ENCODE peak calls at places on chromosome 6, in five cellular contexts. One of them, this sample, is unnamed.
A peak's percentile ranks its signal among the peaks of the same experiment; 100 is the strongest.

GRCh38 chr6:169997187-169997929 is 245.9 kb downstream of the ERMARD start:
- DNase-seq in right cardiac atrium: no peak
- DNase-seq in lower lobe of right lung: no peak
- DNase-seq in psoas muscle: no peak
- DNase-seq in cardiac fibroblast: no peak
- DNase-seq in this sample: no peak

GRCh38 chr6:136429264-136429663 is 121.0 kb downstream of the MAP7 start:
- DNase-seq in right cardiac atrium: no peak
- DNase-seq in lower lobe of right lung: no peak
- DNase-seq in psoas muscle: no peak
- DNase-seq in cardiac fibroblast: no peak
- DNase-seq in this sample: no peak

GRCh38 chr6:156779206-156780116 is 2.3 kb downstream of the ARID1B start:
- DNase-seq in right cardiac atrium: peak; percentile 84
- DNase-seq in lower lobe of right lung: peak; percentile 68
- DNase-seq in psoas muscle: peak; percentile 64
- DNase-seq in cardiac fibroblast: peak; percentile 32
- DNase-seq in this sample: peak; percentile 43

GRCh38 chr6:111176038-111176762 is 88.9 kb downstream of the SLC16A10 start:
- DNase-seq in right cardiac atrium: no peak
- DNase-seq in lower lobe of right lung: no peak
- DNase-seq in psoas muscle: no peak
- DNase-seq in cardiac fibroblast: no peak
- DNase-seq in this sample: no peak

GRCh38 chr6:73640179-73640750 is 13.5 kb downstream of the SLC17A5 start:
- DNase-seq in right cardiac atrium: no peak
- DNase-seq in lower lobe of right lung: no peak
- DNase-seq in psoas muscle: no peak
- DNase-seq in cardiac fibroblast: no peak
- DNase-seq in this sample: no peak

GRCh38 chr6:110207652-110208051 is 27.4 kb downstream of the CDC40 start:
- DNase-seq in right cardiac atrium: no peak
- DNase-seq in lower lobe of right lung: no peak
- DNase-seq in psoas muscle: no peak
- DNase-seq in cardiac fibroblast: no peak
- DNase-seq in this sample: no peak

GRCh38 chr6:13302751-13303667 is 25.3 kb downstream of the TBC1D7 start:
- DNase-seq in right cardiac atrium: peak; percentile 67
- DNase-seq in lower lobe of right lung: peak; percentile 81
- DNase-seq in psoas muscle: peak; percentile 51
- DNase-seq in cardiac fibroblast: peak; percentile 99
- DNase-seq in this sample: no peak

GRCh38 chr6:90295854-90296345 is 743 bp downstream of the BACH2 start:
- DNase-seq in right cardiac atrium: peak; percentile 89
- DNase-seq in lower lobe of right lung: peak; percentile 58
- DNase-seq in psoas muscle: peak; percentile 71
- DNase-seq in cardiac fibroblast: peak; percentile 66
- DNase-seq in this sample: peak; percentile 60

GRCh38 chr6:130890531-130890950 is 63.3 kb downstream of the SMLR1 start:
- DNase-seq in right cardiac atrium: no peak
- DNase-seq in lower lobe of right lung: no peak
- DNase-seq in psoas muscle: no peak
- DNase-seq in cardiac fibroblast: peak; percentile 18
- DNase-seq in this sample: no peak

GRCh38 chr6:73471686-73472290 is 10.3 kb downstream of the MTO1 start:
- DNase-seq in right cardiac atrium: no peak
- DNase-seq in lower lobe of right lung: no peak
- DNase-seq in psoas muscle: no peak
- DNase-seq in cardiac fibroblast: no peak
- DNase-seq in this sample: no peak

DNA sequence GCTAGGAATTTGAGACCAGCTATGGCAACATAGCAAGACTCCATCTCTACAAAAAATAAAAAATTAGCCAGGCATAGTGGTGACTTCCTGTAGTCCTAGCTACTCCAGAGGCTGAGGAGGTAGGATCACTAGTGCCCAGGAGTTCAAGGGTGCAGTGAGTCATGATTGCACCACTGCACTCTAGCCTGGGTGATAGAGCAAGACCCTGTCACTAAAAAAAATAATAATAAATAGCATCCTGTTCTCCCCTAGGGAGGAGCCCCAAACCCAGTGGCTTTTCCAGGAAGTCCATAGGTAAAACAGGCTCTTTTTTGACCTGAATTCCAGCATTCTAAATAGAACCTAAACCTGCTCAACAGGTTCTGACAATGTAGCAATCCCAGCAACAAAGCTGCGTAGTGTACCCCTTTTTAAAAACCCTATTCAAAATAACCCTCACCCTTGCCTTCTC is 192.0 kb downstream of the ALDH8A1 start:
- DNase-seq in right cardiac atrium: no peak
- DNase-seq in lower lobe of right lung: no peak
- DNase-seq in psoas muscle: no peak
- DNase-seq in cardiac fibroblast: peak; percentile 5
- DNase-seq in this sample: no peak
- H3K4me3 ChIP-seq in right cardiac atrium: no peak overlapping the region
- H3K4me3 ChIP-seq in lower lobe of right lung: no peak overlapping the region
- H3K4me3 ChIP-seq in psoas muscle: no peak overlapping the region
- H3K4me3 ChIP-seq in cardiac fibroblast: no peak overlapping the region
- H3K4me3 ChIP-seq in this sample: no peak overlapping the region

DNA sequence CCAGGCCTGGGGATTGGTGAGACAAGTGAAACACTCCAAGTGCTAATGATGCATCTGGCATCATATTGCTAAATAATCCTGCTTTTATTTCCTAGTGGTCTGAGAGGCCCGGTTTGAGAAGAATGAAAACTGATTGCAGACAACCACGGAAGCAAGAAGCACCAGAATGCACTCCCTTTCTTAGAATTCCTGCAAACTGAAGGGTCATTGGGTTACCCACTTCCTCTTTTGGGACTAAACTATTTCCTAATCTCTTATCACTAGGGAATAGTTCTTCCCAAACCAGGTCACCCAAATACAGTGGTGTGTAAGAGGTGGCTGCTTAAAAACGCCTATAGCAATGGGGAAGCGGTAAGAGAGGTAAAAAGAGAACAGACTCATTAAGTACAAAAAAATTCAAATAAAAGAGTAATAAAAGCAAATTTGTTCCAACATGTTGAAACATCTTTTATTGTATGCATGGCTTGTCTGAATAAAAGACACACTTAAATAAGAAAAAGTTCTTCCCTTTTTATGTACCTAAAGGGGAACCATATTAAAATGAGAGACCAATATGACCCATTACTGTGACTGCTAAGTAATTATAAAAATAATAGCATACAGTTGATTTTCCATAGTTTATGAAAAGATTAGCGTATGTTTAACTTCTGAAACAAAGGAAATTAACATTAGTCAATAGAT is 125.8 kb downstream of the MYB start:
- DNase-seq in right cardiac atrium: no peak
- DNase-seq in lower lobe of right lung: no peak
- DNase-seq in psoas muscle: no peak
- DNase-seq in cardiac fibroblast: peak; percentile 12
- DNase-seq in this sample: no peak
- H3K4me3 ChIP-seq in right cardiac atrium: no peak overlapping the region
- H3K4me3 ChIP-seq in lower lobe of right lung: no peak overlapping the region
- H3K4me3 ChIP-seq in psoas muscle: no peak overlapping the region
- H3K4me3 ChIP-seq in cardiac fibroblast: no peak overlapping the region
- H3K4me3 ChIP-seq in this sample: no peak overlapping the region

DNA sequence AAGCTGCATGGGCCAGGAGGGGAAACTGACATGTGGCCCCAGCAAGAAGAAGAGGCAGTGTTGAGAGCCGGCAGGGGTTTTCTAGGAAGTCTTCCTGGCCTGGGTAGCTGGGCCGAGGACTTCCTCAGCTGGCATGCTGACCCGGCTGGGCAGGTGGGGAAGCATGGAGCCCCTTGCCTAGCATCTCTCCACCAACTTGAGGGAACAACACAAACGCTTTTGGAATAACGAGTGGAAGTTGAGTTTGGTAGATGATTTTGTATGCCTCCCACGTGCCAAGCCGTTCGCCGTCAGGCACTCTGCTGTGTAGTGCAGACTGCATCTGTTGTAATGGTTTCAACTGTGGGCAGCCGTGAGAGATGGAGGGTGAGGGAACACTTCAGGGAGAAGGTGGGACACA is 7.3 kb downstream of the TMEM181 start:
- DNase-seq in right cardiac atrium: no peak
- DNase-seq in lower lobe of right lung: no peak
- DNase-seq in psoas muscle: no peak
- DNase-seq in cardiac fibroblast: no peak
- DNase-seq in this sample: no peak
- H3K4me3 ChIP-seq in right cardiac atrium: no peak overlapping the region
- H3K4me3 ChIP-seq in lower lobe of right lung: no peak overlapping the region
- H3K4me3 ChIP-seq in psoas muscle: no peak overlapping the region
- H3K4me3 ChIP-seq in cardiac fibroblast: no peak overlapping the region
- H3K4me3 ChIP-seq in this sample: no peak overlapping the region

DNA sequence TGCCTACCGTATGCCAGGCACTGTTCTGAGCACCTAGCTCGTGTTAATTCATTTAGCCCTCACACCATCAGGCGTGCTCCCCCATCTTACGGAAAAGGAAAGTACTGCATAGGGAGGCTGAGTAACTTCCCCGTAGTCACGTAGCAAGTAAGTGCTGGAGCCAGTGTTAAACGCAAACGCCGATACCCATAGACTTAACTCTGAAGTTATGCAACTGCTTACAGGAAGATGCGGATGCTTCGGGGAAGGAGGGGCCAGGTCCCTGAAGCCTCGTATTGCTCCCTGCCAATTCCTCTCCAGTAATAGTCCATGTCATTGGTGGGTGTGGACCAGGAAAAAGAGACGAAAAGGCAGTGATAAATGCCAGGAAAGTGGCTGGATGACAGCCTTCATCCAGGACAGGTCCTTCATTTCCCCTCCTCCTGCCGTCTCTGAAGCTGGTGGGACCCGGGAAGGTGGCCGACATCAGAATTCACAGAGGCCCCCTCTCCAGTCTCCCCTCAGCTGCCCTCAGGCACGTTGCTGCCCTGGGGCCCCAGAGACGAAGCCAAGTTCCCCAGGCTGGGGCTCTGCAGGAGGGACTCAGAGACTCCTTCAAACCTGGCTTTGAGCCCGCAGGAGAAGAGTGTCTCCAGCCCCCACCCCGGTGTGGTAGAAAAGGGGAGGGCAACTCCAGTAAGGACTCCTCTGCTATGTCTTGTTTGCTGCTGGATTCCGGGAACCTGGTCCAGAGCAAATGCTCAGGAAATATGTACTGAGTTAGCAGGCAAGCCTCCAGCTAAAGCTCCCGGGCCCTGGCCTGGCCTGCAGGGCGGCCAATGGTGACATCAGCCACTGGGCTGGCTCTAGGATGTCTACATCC is 37.7 kb downstream of the RAB44 start:
- DNase-seq in right cardiac atrium: peak; percentile 96
- DNase-seq in lower lobe of right lung: peak; percentile 71
- DNase-seq in psoas muscle: peak; percentile 85
- DNase-seq in cardiac fibroblast: peak; percentile 97
- DNase-seq in this sample: no peak
- H3K4me3 ChIP-seq in right cardiac atrium: no peak overlapping the region
- H3K4me3 ChIP-seq in lower lobe of right lung: peak overlapping the region; percentile 33
- H3K4me3 ChIP-seq in psoas muscle: peak overlapping the region; percentile 33
- H3K4me3 ChIP-seq in cardiac fibroblast: peak overlapping the region; percentile 11
- H3K4me3 ChIP-seq in this sample: no peak overlapping the region

GRCh38 chr6:139256087-139256486 is 35.7 kb downstream of the TXLNB start:
- DNase-seq in right cardiac atrium: no peak
- DNase-seq in lower lobe of right lung: no peak
- DNase-seq in psoas muscle: no peak
- DNase-seq in cardiac fibroblast: peak; percentile 79
- DNase-seq in this sample: no peak
- H3K4me3 ChIP-seq in right cardiac atrium: no peak overlapping the region
- H3K4me3 ChIP-seq in lower lobe of right lung: no peak overlapping the region
- H3K4me3 ChIP-seq in psoas muscle: no peak overlapping the region
- H3K4me3 ChIP-seq in cardiac fibroblast: no peak overlapping the region
- H3K4me3 ChIP-seq in this sample: no peak overlapping the region

DNA sequence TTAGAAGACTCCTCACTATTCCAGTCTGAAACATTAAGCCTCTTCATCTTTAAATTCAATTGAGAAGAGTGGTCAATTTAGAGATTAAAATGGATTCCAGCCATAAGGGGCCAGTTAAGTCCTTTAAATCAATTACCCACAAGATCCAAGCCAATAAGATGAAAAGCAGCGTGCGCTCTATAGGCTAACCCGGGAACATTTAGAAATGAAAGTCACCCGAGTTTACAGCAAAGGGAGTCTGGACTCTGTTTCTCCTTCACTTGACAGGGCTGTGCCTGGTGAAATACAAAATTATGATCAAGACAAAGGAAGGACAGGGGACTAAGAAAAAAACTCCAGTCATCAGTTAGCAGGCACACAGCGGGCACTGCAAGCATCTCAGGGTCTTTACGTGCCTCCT is 393.7 kb downstream of the QKI start:
- DNase-seq in right cardiac atrium: no peak
- DNase-seq in lower lobe of right lung: no peak
- DNase-seq in psoas muscle: no peak
- DNase-seq in cardiac fibroblast: no peak
- DNase-seq in this sample: no peak
- H3K4me3 ChIP-seq in right cardiac atrium: no peak overlapping the region
- H3K4me3 ChIP-seq in lower lobe of right lung: no peak overlapping the region
- H3K4me3 ChIP-seq in psoas muscle: no peak overlapping the region
- H3K4me3 ChIP-seq in cardiac fibroblast: no peak overlapping the region
- H3K4me3 ChIP-seq in this sample: no peak overlapping the region

GRCh38 chr6:137920331-137920730 is 53.3 kb downstream of the TNFAIP3 start:
- DNase-seq in right cardiac atrium: no peak
- DNase-seq in lower lobe of right lung: no peak
- DNase-seq in psoas muscle: no peak
- DNase-seq in cardiac fibroblast: no peak
- DNase-seq in this sample: no peak

GRCh38 chr6:137919512-137919823 is 52.4 kb downstream of the TNFAIP3 start:
- DNase-seq in right cardiac atrium: no peak
- DNase-seq in lower lobe of right lung: no peak
- DNase-seq in psoas muscle: no peak
- DNase-seq in cardiac fibroblast: no peak
- DNase-seq in this sample: no peak

GRCh38 chr6:137917518-137917917 is 50.5 kb downstream of the TNFAIP3 start:
- DNase-seq in right cardiac atrium: no peak
- DNase-seq in lower lobe of right lung: no peak
- DNase-seq in psoas muscle: no peak
- DNase-seq in cardiac fibroblast: no peak
- DNase-seq in this sample: no peak

GRCh38 chr6:137921823-137922222 is 54.8 kb downstream of the TNFAIP3 start:
- DNase-seq in right cardiac atrium: no peak
- DNase-seq in lower lobe of right lung: no peak
- DNase-seq in psoas muscle: no peak
- DNase-seq in cardiac fibroblast: no peak
- DNase-seq in this sample: no peak

DNA sequence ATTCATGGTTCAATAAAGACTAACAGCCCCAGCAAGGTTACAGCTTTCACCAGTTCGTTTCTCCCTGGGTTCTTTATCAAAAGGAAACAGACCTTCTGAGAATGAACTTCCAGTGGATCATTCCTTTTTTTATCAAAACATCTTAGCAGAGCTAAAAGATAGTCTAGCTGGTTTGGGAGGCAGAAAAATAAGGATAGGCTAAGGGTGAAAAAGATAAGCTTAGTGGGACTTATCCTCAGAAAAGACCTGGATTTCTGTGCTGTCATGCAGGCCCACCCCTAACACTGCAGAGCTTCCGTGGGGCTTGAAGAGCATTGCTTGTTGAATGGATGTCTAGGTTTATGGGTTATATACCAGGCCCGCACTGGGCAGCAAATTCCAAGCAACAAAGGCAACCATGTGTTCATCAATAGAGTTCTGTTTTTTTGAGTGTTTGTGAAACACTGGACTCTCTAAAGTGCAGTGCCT is 52.8 kb downstream of the TNFAIP3 start:
- DNase-seq in right cardiac atrium: no peak
- DNase-seq in lower lobe of right lung: no peak
- DNase-seq in psoas muscle: no peak
- DNase-seq in cardiac fibroblast: no peak
- DNase-seq in this sample: no peak
- H3K4me3 ChIP-seq in right cardiac atrium: no peak overlapping the region
- H3K4me3 ChIP-seq in lower lobe of right lung: no peak overlapping the region
- H3K4me3 ChIP-seq in psoas muscle: no peak overlapping the region
- H3K4me3 ChIP-seq in cardiac fibroblast: no peak overlapping the region
- H3K4me3 ChIP-seq in this sample: no peak overlapping the region